ENCODE peak calls at places on chromosomes 13 and 19, in ten cellular contexts. Q is tibial nerve, W is A549, M is esophagus muscularis mucosa, I is K562, G is transverse colon, E is GM12878, Z is stomach, S is suprapubic skin, D is upper lobe of left lung. V is an unnamed sample.

GRCh38 chr19:38669532-38669931 is 22.1 kb downstream of the ACTN4 start:
- DNase-seq in Q (no peak), W (no peak), M (no peak), I (no peak), G (no peak), E (no peak), Z (no peak), S (no peak), D (no peak), V (no peak)

GRCh38 chr19:46970815-46971214 is 48.8 kb upstream of the NPAS1 start:
- DNase-seq in Q (no peak), W (no peak), M (no peak), I (no peak), G (no peak), E (no peak), Z (no peak), S (no peak), D (no peak), V (no peak)

GRCh38 chr13:43528992-43529391 is 257.8 kb downstream of the ENOX1 start:
- DNase-seq in Q (no peak), W (no peak), M (no peak), I (no peak), G (no peak), E (no peak), Z (no peak), S (no peak), D (no peak), V (no peak)

GRCh38 chr19:47658431-47659383 is 49.8 kb downstream of the BICRA start:
- DNase-seq in Q (no peak), W (no peak), M (no peak), I (no peak), G (peak; percentile 65), E (no peak), Z (peak; percentile 39), S (no peak), D (no peak), V (no peak)

GRCh38 chr13:51331354-51331861 is 8.1 kb upstream of the SERPINE3 start:
- DNase-seq in Q (no peak), W (no peak), M (no peak), I (no peak), G (no peak), E (peak; percentile 26), Z (no peak), S (no peak), D (no peak), V (no peak)

GRCh38 chr19:40314646-40315045 is 29.5 kb upstream of the AKT2 start:
- DNase-seq in Q (no peak), W (no peak), M (no peak), I (no peak), G (no peak), E (no peak), Z (no peak), S (no peak), D (no peak), V (no peak)

GRCh38 chr13:106028916-106029315 is 506.5 kb downstream of the EFNB2 start:
- DNase-seq in Q (no peak), W (no peak), M (no peak), I (no peak), G (no peak), E (no peak), Z (no peak), S (no peak), D (no peak), V (no peak)

GRCh38 chr19:49690073-49690655 is 752 bp upstream of the CPT1C start:
- DNase-seq in Q (no peak), W (no peak), M (no peak), I (no peak), G (no peak), E (no peak), Z (no peak), S (no peak), D (no peak), V (no peak)

GRCh38 chr19:18802354-18802753 is 11.2 kb upstream of the COMP start:
- DNase-seq in Q (no peak), W (no peak), M (no peak), I (peak; percentile 74), G (no peak), E (no peak), Z (no peak), S (no peak), D (no peak), V (no peak)

GRCh38 chr13:75327132-75327505 is 154.8 kb downstream of the TBC1D4 start:
- DNase-seq in Q (no peak), W (no peak), M (no peak), I (no peak), G (no peak), E (no peak), Z (no peak), S (no peak), D (no peak), V (no peak)

GRCh38 chr13:67416047-67416925 is 186.2 kb upstream of the PCDH9 start:
- DNase-seq in Q (no peak), W (peak; percentile 38), M (no peak), I (peak; percentile 13), G (no peak), E (no peak), Z (peak; percentile 29), S (no peak), D (peak; percentile 74), V (no peak)

GRCh38 chr13:21338156-21338555 is 120.9 kb downstream of the ZDHHC20 start:
- DNase-seq in Q (no peak), W (no peak), M (no peak), I (no peak), G (no peak), E (no peak), Z (no peak), S (no peak), D (no peak), V (no peak)

GRCh38 chr13:21336609-21337008 is 122.5 kb downstream of the ZDHHC20 start:
- DNase-seq in Q (no peak), W (no peak), M (no peak), I (no peak), G (no peak), E (no peak), Z (no peak), S (no peak), D (no peak), V (no peak)

GRCh38 chr13:21342699-21343442 is 116.2 kb downstream of the ZDHHC20 start:
- DNase-seq in Q (no peak), W (no peak), M (no peak), I (no peak), G (no peak), E (no peak), Z (no peak), S (no peak), D (no peak), V (no peak)

GRCh38 chr13:21341637-21342422 is 117.3 kb downstream of the ZDHHC20 start:
- DNase-seq in Q (no peak), W (no peak), M (no peak), I (no peak), G (no peak), E (no peak), Z (no peak), S (no peak), D (no peak), V (no peak)

GRCh38 chr13:21338651-21339278 is 120.3 kb downstream of the ZDHHC20 start:
- DNase-seq in Q (no peak), W (no peak), M (no peak), I (no peak), G (no peak), E (no peak), Z (no peak), S (no peak), D (no peak), V (no peak)
- H3K4me1 ChIP-seq in Q (no peaks in the 10 kb centered on the region), W (no peaks in the 10 kb centered on the region), M (no peaks in the 10 kb centered on the region), I (no peaks in the 10 kb centered on the region), G (no peaks in the 10 kb centered on the region), E (peaks cover 3% of the 10 kb centered on the region), Z (no peaks in the 10 kb centered on the region), S (no peaks in the 10 kb centered on the region), D (no peaks in the 10 kb centered on the region), V (no peaks in the 10 kb centered on the region)

GRCh38 chr13:46698015-46698414 is 98.9 kb downstream of the ESD start:
- DNase-seq in Q (peak; percentile 52), W (no peak), M (no peak), I (no peak), G (peak; percentile 20), E (no peak), Z (peak; percentile 44), S (no peak), D (no peak), V (peak; percentile 81)
- H3K27ac ChIP-seq in Q (no peak overlapping the region), W (no peak overlapping the region), M (peak overlapping the region; percentile 55), I (no peak overlapping the region), G (peak overlapping the region; percentile 9), E (no peak overlapping the region), Z (no peak overlapping the region), S (no peak overlapping the region), D (no peak overlapping the region), V (peak overlapping the region; percentile 15)

GRCh38 chr13:110424596-110425443 is 117.7 kb downstream of the COL4A2 start:
- DNase-seq in Q (no peak), W (no peak), M (no peak), I (no peak), G (no peak), E (no peak), Z (no peak), S (no peak), D (no peak), V (no peak)
- TF ChIP-seq EP300 in Q (no peak), W (no peak), M (no peak), I (no peak), G (no peak), E (no peak), Z (no peak), S (no peak), D (no peak), V (no peak)

GRCh38 chr19:2625434-2625833 is 77.1 kb downstream of the GNG7 start:
- DNase-seq in Q (no peak), W (no peak), M (no peak), I (no peak), G (peak; percentile 75), E (no peak), Z (peak; percentile 55), S (no peak), D (no peak), V (no peak)

GRCh38 chr19:2627855-2628254 is 74.6 kb downstream of the GNG7 start:
- DNase-seq in Q (no peak), W (no peak), M (no peak), I (no peak), G (no peak), E (no peak), Z (no peak), S (no peak), D (no peak), V (no peak)

GRCh38 chr19:2628597-2628996 is 73.9 kb downstream of the GNG7 start:
- DNase-seq in Q (no peak), W (no peak), M (no peak), I (no peak), G (no peak), E (no peak), Z (no peak), S (no peak), D (no peak), V (no peak)

GRCh38 chr19:2629491-2630351 is 72.8 kb downstream of the GNG7 start:
- DNase-seq in Q (no peak), W (no peak), M (no peak), I (no peak), G (no peak), E (no peak), Z (no peak), S (no peak), D (no peak), V (no peak)

DNA sequence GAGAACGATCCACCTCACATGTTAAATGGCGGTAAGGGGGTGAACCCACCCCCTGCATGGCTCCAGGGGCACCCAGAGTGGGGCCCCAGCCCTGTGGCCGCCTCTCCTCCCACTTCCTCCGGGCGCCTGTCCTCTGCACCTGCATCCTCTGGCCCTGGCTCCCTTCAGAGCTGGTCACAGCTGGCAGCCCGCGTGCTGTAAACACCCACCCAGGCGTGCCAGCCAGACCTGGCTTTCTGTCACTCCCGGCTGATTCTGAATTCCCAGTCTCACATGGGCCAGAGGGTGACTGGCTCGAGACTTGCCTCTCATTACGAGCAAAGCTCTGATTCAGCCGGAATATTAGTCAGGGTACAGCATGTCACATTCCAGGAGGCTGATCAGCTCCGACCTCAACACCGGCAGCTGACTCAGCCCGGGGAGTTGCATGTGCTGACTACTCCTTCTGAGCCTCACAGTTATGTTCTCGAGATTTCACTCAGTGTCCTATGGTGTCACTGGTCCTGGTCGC is 75.1 kb downstream of the GNG7 start:
- DNase-seq in Q (peak; percentile 41), W (peak; percentile 81), M (peak; percentile 95), I (no peak), G (peak; percentile 69), E (no peak), Z (peak; percentile 87), S (peak; percentile 84), D (peak; percentile 83), V (peak; percentile 65)
- H3K4me1 ChIP-seq in Q (peaks cover 10% of the 10 kb centered on the region), W (peaks cover 15% of the 10 kb centered on the region), M (peaks cover 23% of the 10 kb centered on the region), I (no peaks in the 10 kb centered on the region), G (no peaks in the 10 kb centered on the region), E (peaks cover 55% of the 10 kb centered on the region), Z (peaks cover 50% of the 10 kb centered on the region), S (peaks cover 43% of the 10 kb centered on the region), D (peaks cover 57% of the 10 kb centered on the region), V (no peaks in the 10 kb centered on the region)

V was measured in ovary.